ENCODE peak calls at places on chromosome 2, in eight cellular contexts. X, K, G, B, S, A, Z and F are unnamed samples.

GRCh38 chr2:492178-492577 is 185.0 kb downstream of the TMEM18 start:
- DNase-seq in S (no peak), X (no peak), K (no peak), Z (no peak), G (no peak), B (no peak), A (no peak), F (no peak)

GRCh38 chr2:152558174-152559091 is 158.8 kb downstream of the PRPF40A start:
- DNase-seq in G (no peak), K (peak; percentile 49), X (no peak), S (no peak), B (peak; percentile 93), A (no peak), Z (no peak), F (no peak)

GRCh38 chr2:191359186-191359585 is 114.0 kb downstream of the MYO1B start:
- DNase-seq in G (no peak), K (no peak), S (no peak), A (no peak), B (no peak), Z (no peak), X (no peak), F (no peak)

GRCh38 chr2:42164971-42165370 is 4.2 kb upstream of the EML4 start:
- DNase-seq in B (no peak), G (no peak), Z (no peak), K (no peak), S (no peak), A (no peak), X (no peak), F (no peak)

GRCh38 chr2:144143294-144144092 is 376.4 kb downstream of the ZEB2 start:
- DNase-seq in Z (no peak), S (no peak), B (no peak), X (no peak), A (no peak), K (no peak), G (no peak), F (no peak)

GRCh38 chr2:150127271-150127990 is 360.0 kb downstream of the RND3 start:
- DNase-seq in K (no peak), A (no peak), G (no peak), B (no peak), Z (no peak), S (no peak), X (no peak), F (no peak)

GRCh38 chr2:100812141-100812540 is 7.8 kb upstream of the NPAS2 start:
- DNase-seq in S (no peak), X (no peak), A (no peak), G (peak; percentile 61), B (no peak), Z (no peak), K (peak; percentile 9), F (no peak)

GRCh38 chr2:59025157-59025757 is 784.1 kb upstream of the FANCL start:
- DNase-seq in K (peak; percentile 43), S (no peak), A (no peak), G (peak; percentile 6), X (peak; percentile 52), B (peak; percentile 51), Z (no peak), F (peak; percentile 12)

GRCh38 chr2:152740743-152741328 is 22.4 kb downstream of the ARL6IP6 start:
- DNase-seq in A (no peak), X (no peak), K (no peak), S (no peak), Z (no peak), G (peak; percentile 52), B (peak; percentile 77), F (no peak)

GRCh38 chr2:158795110-158795924 is at the start of gene DAPL1:
- DNase-seq in A (no peak), B (no peak), K (no peak), S (no peak), G (no peak), Z (no peak), X (no peak), F (no peak)

GRCh38 chr2:168992591-168993349 is 38.4 kb downstream of the ABCB11 start:
- DNase-seq in K (no peak), G (no peak), X (no peak), Z (no peak), B (peak; percentile 82), A (no peak), S (no peak), F (no peak)

GRCh38 chr2:218006741-218007140 is 3.9 kb upstream of the TNS1 start:
- DNase-seq in G (no peak), X (no peak), B (peak; percentile 68), A (no peak), Z (no peak), S (no peak), K (no peak), F (no peak)

GRCh38 chr2:96143848-96144480 is 1.3 kb downstream of the DUSP2 start:
- DNase-seq in A (no peak), G (peak; percentile 69), Z (no peak), X (peak; percentile 44), B (no peak), K (no peak), S (no peak), F (no peak)

GRCh38 chr2:106350980-106351379 is 117.2 kb downstream of the RGPD3 start:
- DNase-seq in Z (no peak), X (no peak), K (no peak), G (no peak), B (no peak), S (no peak), A (no peak), F (no peak)

GRCh38 chr2:120855855-120856405 is 120.3 kb downstream of the GLI2 start:
- DNase-seq in B (no peak), X (peak; percentile 37), K (no peak), S (no peak), A (no peak), Z (no peak), G (no peak), F (no peak)

GRCh38 chr2:2466534-2466933 is 135.5 kb upstream of the MYT1L start:
- DNase-seq in K (no peak), A (no peak), Z (no peak), S (no peak), G (no peak), B (no peak), X (no peak), F (no peak)

GRCh38 chr2:86302320-86302719 is 35.1 kb downstream of the REEP1 start:
- DNase-seq in X (no peak), K (no peak), B (peak; percentile 24), A (no peak), S (no peak), Z (no peak), G (no peak), F (no peak)

GRCh38 chr2:105598853-105599252 is 145.9 kb upstream of the NCK2 start:
- DNase-seq in A (no peak), S (no peak), X (no peak), K (no peak), B (no peak), G (peak; percentile 19), Z (no peak), F (no peak)

GRCh38 chr2:106876699-106877098 is 9.3 kb downstream of the ST6GAL2 start:
- DNase-seq in B (no peak), S (no peak), K (no peak), Z (no peak), G (no peak), X (no peak), A (no peak), F (no peak)

GRCh38 chr2:65662654-65663432 is 230.4 kb upstream of the SPRED2 start:
- DNase-seq in S (no peak), X (no peak), A (no peak), B (peak; percentile 47), G (no peak), K (peak; percentile 79), Z (no peak), F (no peak)
- H3K4me3 ChIP-seq in S (peak overlapping the region; percentile 29), X (peak overlapping the region; percentile 13), A (no peak overlapping the region), B (no peak overlapping the region), G (no peak overlapping the region), K (peak overlapping the region; percentile 10), Z (peak overlapping the region; percentile 10), F (peak overlapping the region; percentile 30)

GRCh38 chr2:234681206-234681605 is 184.3 kb upstream of the ARL4C start:
- DNase-seq in G (no peak), K (no peak), Z (no peak), A (no peak), X (no peak), B (no peak), S (no peak), F (no peak)

GRCh38 chr2:234678721-234679120 is 181.8 kb upstream of the ARL4C start:
- DNase-seq in K (no peak), B (peak; percentile 91), S (peak; percentile 36), Z (peak; percentile 58), G (no peak), A (no peak), X (no peak), F (no peak)

GRCh38 chr2:234679151-234679765 is 182.4 kb upstream of the ARL4C start:
- DNase-seq in Z (peak; percentile 81), A (no peak), G (no peak), K (no peak), B (peak; percentile 27), X (no peak), S (peak; percentile 21), F (no peak)

GRCh38 chr2:234679766-234680687 is 183.1 kb upstream of the ARL4C start:
- DNase-seq in Z (peak; percentile 83), B (peak; percentile 94), K (peak; percentile 92), S (peak; percentile 71), G (no peak), A (no peak), X (no peak), F (peak; percentile 85)

GRCh38 chr2:234680688-234681050 is 183.8 kb upstream of the ARL4C start:
- DNase-seq in S (no peak), A (no peak), K (no peak), Z (no peak), X (no peak), G (no peak), B (no peak), F (no peak)
- H3K4me1 ChIP-seq in S (no peaks in the 10 kb centered on the region), A (no peaks in the 10 kb centered on the region), K (peaks cover 76% of the 10 kb centered on the region), Z (peaks cover 20% of the 10 kb centered on the region), X (peaks cover 16% of the 10 kb centered on the region), G (no peaks in the 10 kb centered on the region), B (peaks cover 5% of the 10 kb centered on the region), F (no peaks in the 10 kb centered on the region)

DNA sequence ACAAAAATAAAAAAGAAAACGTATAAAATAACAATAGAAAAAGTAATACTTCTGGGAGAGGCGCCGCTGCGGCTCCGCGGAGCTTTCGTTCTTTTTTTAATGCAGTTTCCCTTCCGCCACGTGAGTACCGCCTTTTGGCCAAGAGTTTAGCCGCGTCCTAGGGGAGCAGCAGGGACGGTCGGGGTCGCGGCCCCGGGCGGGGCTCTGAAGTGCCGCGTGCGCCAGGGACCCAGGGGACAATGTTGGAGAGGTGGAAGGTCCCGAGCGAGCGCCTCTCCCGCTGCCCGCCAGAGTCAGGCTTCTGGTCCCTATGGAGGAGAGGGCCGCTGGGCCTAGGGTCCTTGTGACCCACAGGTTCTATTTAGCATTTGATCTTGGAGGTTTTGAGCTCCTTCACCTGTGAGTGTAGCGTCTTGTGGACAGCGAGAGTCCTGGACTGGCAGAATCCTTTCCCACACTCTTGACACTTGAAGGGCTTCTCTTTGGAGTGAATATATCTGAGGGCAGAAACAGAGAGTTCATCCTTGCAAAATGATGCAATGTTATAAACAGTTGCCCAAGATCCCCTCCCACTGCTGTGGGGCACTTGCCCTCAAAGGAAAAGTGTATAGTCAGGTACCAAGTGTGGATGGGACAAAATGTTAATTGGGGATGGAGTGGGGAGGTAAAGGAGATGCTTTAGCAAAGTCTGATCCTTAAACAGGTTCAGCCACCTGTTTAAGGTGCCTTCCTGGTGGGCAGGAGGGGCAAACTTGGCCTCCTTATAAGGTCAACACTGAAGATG is 6.3 kb downstream of the OSR1 start:
- DNase-seq in G (no peak), A (no peak), Z (no peak), K (no peak), S (no peak), X (no peak), B (no peak), F (no peak)
- H3K4me3 ChIP-seq in G (no peak overlapping the region), A (no peak overlapping the region), Z (no peak overlapping the region), K (no peak overlapping the region), S (no peak overlapping the region), X (peak overlapping the region; percentile 12), B (no peak overlapping the region), F (peak overlapping the region; percentile 22)

GRCh38 chr2:127139766-127140165 is 32.8 kb upstream of the BIN1 start:
- DNase-seq in A (no peak), G (peak; percentile 4), X (no peak), B (no peak), S (no peak), Z (no peak), K (no peak), F (no peak)
- H3K4me1 ChIP-seq in A (no peaks in the 10 kb centered on the region), G (no peaks in the 10 kb centered on the region), X (peaks cover 10% of the 10 kb centered on the region), B (peaks cover 9% of the 10 kb centered on the region), S (peaks cover 34% of the 10 kb centered on the region), Z (peaks cover 13% of the 10 kb centered on the region), K (peaks cover 7% of the 10 kb centered on the region), F (peaks cover 32% of the 10 kb centered on the region)